ENCODE peak calls at places on chromosomes 4 and X, in nine cellular contexts. T is heart right ventricle, N is esophagus muscularis mucosa, W is foreskin fibroblast, U is upper lobe of right lung, I is AG04450, M is fibroblast of mammary gland, L is WERI-Rb-1, Z is H9. Y is an unnamed sample.

GRCh38 chrX:30533261-30533660 is 44.3 kb downstream of the TASL start:
- DNase-seq in T (no peak), N (no peak), W (peak; percentile 50), U (no peak), I (no peak), M (peak; percentile 63), L (no peak), Z (no peak), Y (no peak)

GRCh38 chr4:101419324-101420135 is 72.2 kb upstream of the PPP3CA start:
- DNase-seq in T (no peak), N (no peak), W (peak; percentile 65), U (no peak), I (peak; percentile 16), M (peak; percentile 33), L (no peak), Z (no peak), Y (no peak)

GRCh38 chrX:147912093-147912801 is 528 bp downstream of the FMR1 start:
- DNase-seq in T (no peak), N (no peak), W (peak; percentile 57), U (peak; percentile 68), I (no peak), M (peak; percentile 31), L (peak; percentile 15), Z (no peak), Y (no peak)

GRCh38 chr4:54192811-54193210 is 36.3 kb upstream of the PDGFRA start:
- DNase-seq in T (no peak), N (no peak), W (no peak), U (no peak), I (no peak), M (no peak), L (peak; percentile 7), Z (peak; percentile 37), Y (no peak)

GRCh38 chr4:41939016-41939623 is 3.9 kb downstream of the TMEM33 start:
- DNase-seq in T (no peak), N (no peak), W (peak; percentile 10), U (no peak), I (no peak), M (peak; percentile 61), L (no peak), Z (no peak), Y (no peak)

GRCh38 chrX:45056428-45057145 is 144.1 kb downstream of the DIPK2B start:
- DNase-seq in T (no peak), N (no peak), W (peak; percentile 3), U (no peak), I (no peak), M (peak; percentile 16), L (no peak), Z (no peak), Y (no peak)

GRCh38 chr4:86089924-86090323 is 269.9 kb downstream of the MAPK10 start:
- DNase-seq in T (no peak), N (no peak), W (no peak), U (no peak), I (no peak), M (no peak), L (no peak), Z (no peak), Y (no peak)

GRCh38 chr4:128751354-128751753 is 58.1 kb upstream of the JADE1 start:
- DNase-seq in T (no peak), N (no peak), W (peak; percentile 10), U (no peak), I (no peak), M (no peak), L (no peak), Z (no peak), Y (peak; percentile 15)

GRCh38 chrX:136639506-136640176 is 8.3 kb upstream of the CD40LG start:
- DNase-seq in T (no peak), N (no peak), W (peak; percentile 73), U (no peak), I (no peak), M (peak; percentile 65), L (no peak), Z (no peak), Y (no peak)

GRCh38 chr4:161762796-161763195 is 401.0 kb downstream of the FSTL5 start:
- DNase-seq in T (no peak), N (no peak), W (peak; percentile 64), U (no peak), I (no peak), M (peak; percentile 22), L (no peak), Z (no peak), Y (peak; percentile 19)

GRCh38 chr4:139301821-139302611 is at the start of gene NDUFC1:
- DNase-seq in T (peak; percentile 43), N (no peak), W (peak; percentile 71), U (peak; percentile 75), I (no peak), M (peak; percentile 36), L (peak; percentile 73), Z (peak; percentile 61), Y (no peak)

GRCh38 chr4:177436456-177436855 is 5.8 kb downstream of the AGA start:
- DNase-seq in T (no peak), N (no peak), W (no peak), U (no peak), I (no peak), M (no peak), L (no peak), Z (no peak), Y (no peak)

GRCh38 chr4:177442623-177443155 is 452 bp upstream of the AGA start:
- DNase-seq in T (no peak), N (no peak), W (peak; percentile 19), U (no peak), I (no peak), M (peak; percentile 24), L (no peak), Z (no peak), Y (no peak)

GRCh38 chr4:177441803-177442622 is at the start of gene AGA:
- DNase-seq in T (peak; percentile 97), N (peak; percentile 98), W (peak; percentile 98), U (peak; percentile 99), I (peak; percentile 83), M (peak; percentile 94), L (peak; percentile 98), Z (peak; percentile 94), Y (peak; percentile 90)

GRCh38 chr4:177444911-177445736 is 2.9 kb upstream of the AGA start:
- DNase-seq in T (no peak), N (no peak), W (no peak), U (no peak), I (no peak), M (no peak), L (no peak), Z (peak; percentile 82), Y (no peak)

GRCh38 chr4:177441061-177441802 is 1.0 kb downstream of the AGA start:
- DNase-seq in T (no peak), N (no peak), W (peak; percentile 58), U (no peak), I (no peak), M (peak; percentile 6), L (no peak), Z (no peak), Y (no peak)
- TF ChIP-seq CTCF in T (no peak), N (no peak), W (no peak), U (peak; percentile 21), I (peak; percentile 26), M (no peak), L (no peak), Z (peak; percentile 34), Y (peak; percentile 34)

GRCh38 chr4:3073158-3074077 is 920 bp downstream of the HTT-AS start:
- DNase-seq in T (no peak), N (no peak), W (no peak), U (no peak), I (no peak), M (no peak), L (peak; percentile 33), Z (peak; percentile 45), Y (no peak)

GRCh38 chr4:3074846-3075651 is 568 bp downstream of the HTT start:
- DNase-seq in T (peak; percentile 28), N (no peak), W (peak; percentile 76), U (peak; percentile 89), I (no peak), M (peak; percentile 52), L (peak; percentile 91), Z (peak; percentile 83), Y (peak; percentile 12)

GRCh38 chr4:3071811-3072210 is 2.5 kb downstream of the HTT-AS start:
- DNase-seq in T (no peak), N (no peak), W (peak; percentile 48), U (no peak), I (no peak), M (peak; percentile 55), L (peak; percentile 81), Z (no peak), Y (no peak)

GRCh38 chr4:3075652-3075981 is 1.1 kb downstream of the HTT start:
- DNase-seq in T (no peak), N (no peak), W (no peak), U (no peak), I (no peak), M (no peak), L (no peak), Z (no peak), Y (no peak)

DNA sequence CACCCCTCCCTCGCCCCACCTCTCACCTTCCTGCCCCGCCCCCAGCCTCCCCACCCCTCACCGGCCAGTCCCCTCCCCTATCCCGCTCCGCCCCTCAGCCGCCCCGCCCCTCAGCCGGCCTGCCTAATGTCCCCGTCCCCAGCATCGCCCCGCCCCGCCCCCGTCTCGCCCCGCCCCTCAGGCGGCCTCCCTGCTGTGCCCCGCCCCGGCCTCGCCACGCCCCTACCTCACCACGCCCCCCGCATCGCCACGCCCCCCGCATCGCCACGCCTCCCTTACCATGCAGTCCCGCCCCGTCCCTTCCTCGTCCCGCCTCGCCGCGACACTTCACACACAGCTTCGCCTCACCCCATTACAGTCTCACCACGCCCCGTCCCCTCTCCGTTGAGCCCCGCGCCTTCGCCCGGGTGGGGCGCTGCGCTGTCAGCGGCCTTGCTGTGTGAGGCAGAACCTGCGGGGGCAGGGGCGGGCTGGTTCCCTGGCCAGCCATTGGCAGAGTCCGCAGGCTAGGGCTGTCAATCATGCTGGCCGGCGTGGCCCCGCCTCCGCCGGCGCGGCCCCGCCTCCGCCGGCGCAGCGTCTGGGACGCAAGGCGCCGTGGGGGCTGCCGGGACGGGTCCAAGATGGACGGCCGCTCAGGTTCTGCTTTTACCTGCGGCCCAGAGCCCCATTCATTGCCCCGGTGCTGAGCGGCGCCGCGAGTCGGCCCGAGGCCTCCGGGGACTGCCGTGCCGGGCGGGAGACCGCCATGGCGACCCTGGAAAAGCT is at the start of the genes HTT and HTT-AS:
- DNase-seq in T (peak; percentile 99), N (peak; percentile 99), W (peak; percentile 98), U (peak; percentile 99), I (peak; percentile 81), M (peak; percentile 89), L (peak; percentile 98), Z (peak; percentile 94), Y (peak; percentile 74)
- TF ChIP-seq CTCF in T (no peak), N (no peak), W (peak; percentile 4), U (peak; percentile 14), I (peak; percentile 9), M (no peak), L (no peak), Z (no peak), Y (no peak)

DNA sequence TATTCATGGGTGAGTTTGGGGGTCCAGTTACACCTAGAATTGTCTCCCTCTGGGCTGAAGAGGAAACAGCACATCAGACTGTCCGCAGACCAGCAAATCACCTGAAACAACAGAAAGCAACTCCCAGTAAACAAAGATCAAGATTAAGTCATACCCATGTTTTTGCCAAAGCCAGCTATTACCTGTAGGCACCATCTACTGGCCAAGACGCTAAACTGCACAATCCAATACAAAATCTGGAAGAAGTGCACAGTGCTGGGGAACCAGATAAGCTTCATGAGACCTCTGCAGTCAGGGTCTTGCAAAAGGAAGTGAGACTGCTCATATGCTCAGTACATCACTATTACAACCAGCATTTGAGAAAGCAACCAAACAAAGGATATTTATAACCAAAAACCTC is 157.5 kb upstream of the ITM2A start:
- DNase-seq in T (no peak), N (no peak), W (no peak), U (no peak), I (no peak), M (no peak), L (no peak), Z (no peak), Y (no peak)
- TF ChIP-seq CTCF in T (no peak), N (no peak), W (no peak), U (no peak), I (no peak), M (peak; percentile 24), L (peak; percentile 40), Z (peak; percentile 56), Y (no peak)

GRCh38 chr4:125750827-125751466 is 436.2 kb downstream of the FAT4 start:
- DNase-seq in T (no peak), N (no peak), W (peak; percentile 83), U (no peak), I (no peak), M (peak; percentile 76), L (peak; percentile 45), Z (peak; percentile 62), Y (no peak)
- TF ChIP-seq CTCF in T (peak; percentile 62), N (peak; percentile 23), W (peak; percentile 40), U (peak; percentile 49), I (peak; percentile 43), M (peak; percentile 44), L (peak; percentile 63), Z (peak; percentile 77), Y (peak; percentile 35)

Y was measured in retinal pigment epithelial cell.